ENCODE peak calls at places on chromosomes 13 and 19, in six cellular contexts. F is stomach, I is transverse colon, H is A549, W is ovary, L is upper lobe of left lung. Q is an unnamed sample.
A peak's percentile ranks its signal among the peaks of the same experiment; 100 is the strongest.

GRCh38 chr19:2282062-2282861 is at the start of gene PEAK3:
- DNase-seq in H (no peak), I (peak; percentile 79), W (no peak), F (peak; percentile 67), L (peak; percentile 87), Q (peak; percentile 65)

GRCh38 chr19:55179570-55180484 is at the start of gene SYT5:
- DNase-seq in I (peak; percentile 46), W (peak; percentile 20), L (no peak), F (peak; percentile 40), H (no peak), Q (no peak)

GRCh38 chr19:32195706-32196610 is 149.5 kb upstream of the ZNF507 start:
- DNase-seq in L (no peak), I (no peak), H (no peak), W (no peak), F (no peak), Q (no peak)

GRCh38 chr19:47020992-47021496 is 1.4 kb downstream of the NPAS1 start:
- DNase-seq in F (no peak), I (no peak), L (no peak), H (peak; percentile 65), W (no peak), Q (no peak)

GRCh38 chr19:18523841-18524240 is 2.0 kb upstream of the ELL start:
- DNase-seq in I (no peak), L (no peak), F (no peak), H (no peak), W (no peak), Q (no peak)

GRCh38 chr19:5369962-5370367 is 29.4 kb upstream of the PTPRS start:
- DNase-seq in I (peak; percentile 54), F (peak; percentile 69), W (no peak), L (peak; percentile 34), H (peak; percentile 63), Q (no peak)

GRCh38 chr13:75621147-75621546 is 15.0 kb upstream of the LMO7 start:
- DNase-seq in W (no peak), H (no peak), F (no peak), I (no peak), L (no peak), Q (no peak)

GRCh38 chr13:103695320-103695719 is 629.1 kb upstream of the SLC10A2 start:
- DNase-seq in I (no peak), L (no peak), W (no peak), H (no peak), F (no peak), Q (no peak)

GRCh38 chr19:7505288-7505681 is 10.6 kb upstream of the ZNF358 start:
- DNase-seq in H (no peak), W (no peak), L (no peak), F (no peak), I (peak; percentile 40), Q (no peak)

GRCh38 chr13:32846020-32846451 is 170.2 kb upstream of the KL start:
- DNase-seq in H (no peak), I (no peak), F (no peak), W (no peak), L (no peak), Q (no peak)

GRCh38 chr19:8334458-8335342 is 8.4 kb downstream of the KANK3 start:
- DNase-seq in I (peak; percentile 69), W (no peak), H (peak; percentile 84), L (peak; percentile 63), F (peak; percentile 72), Q (no peak)

GRCh38 chr13:42078113-42078769 is 29.8 kb downstream of the DGKH start:
- DNase-seq in L (no peak), I (no peak), F (no peak), W (no peak), H (peak; percentile 23), Q (no peak)

GRCh38 chr13:27036236-27036981 is 135.2 kb downstream of the USP12 start:
- DNase-seq in F (no peak), I (no peak), W (no peak), L (no peak), H (peak; percentile 41), Q (no peak)

GRCh38 chr13:51714663-51715168 is 89.2 kb downstream of the DHRS12 start:
- DNase-seq in F (no peak), H (peak; percentile 42), L (no peak), I (no peak), W (no peak), Q (no peak)

GRCh38 chr13:102191951-102192461 is 209.8 kb downstream of the FGF14 start:
- DNase-seq in F (no peak), L (no peak), I (no peak), W (no peak), H (no peak), Q (no peak)

GRCh38 chr13:107025991-107026390 is 458.1 kb upstream of the ARGLU1 start:
- DNase-seq in I (no peak), F (no peak), H (no peak), L (peak; percentile 48), W (no peak), Q (no peak)

GRCh38 chr13:95494082-95494681 is 58.3 kb upstream of the CLDN10 start:
- DNase-seq in L (no peak), I (no peak), W (no peak), F (no peak), H (peak; percentile 75), Q (peak; percentile 39)

GRCh38 chr13:100100115-100100879 is 11.4 kb downstream of the PCCA start:
- DNase-seq in W (peak; percentile 60), I (no peak), F (peak; percentile 53), L (no peak), H (peak; percentile 31), Q (peak; percentile 21)

GRCh38 chr19:18274776-18275356 is 614 bp upstream of the IQCN start:
- DNase-seq in F (peak; percentile 89), W (peak; percentile 90), I (peak; percentile 92), L (peak; percentile 85), H (peak; percentile 81), Q (peak; percentile 76)

DNA sequence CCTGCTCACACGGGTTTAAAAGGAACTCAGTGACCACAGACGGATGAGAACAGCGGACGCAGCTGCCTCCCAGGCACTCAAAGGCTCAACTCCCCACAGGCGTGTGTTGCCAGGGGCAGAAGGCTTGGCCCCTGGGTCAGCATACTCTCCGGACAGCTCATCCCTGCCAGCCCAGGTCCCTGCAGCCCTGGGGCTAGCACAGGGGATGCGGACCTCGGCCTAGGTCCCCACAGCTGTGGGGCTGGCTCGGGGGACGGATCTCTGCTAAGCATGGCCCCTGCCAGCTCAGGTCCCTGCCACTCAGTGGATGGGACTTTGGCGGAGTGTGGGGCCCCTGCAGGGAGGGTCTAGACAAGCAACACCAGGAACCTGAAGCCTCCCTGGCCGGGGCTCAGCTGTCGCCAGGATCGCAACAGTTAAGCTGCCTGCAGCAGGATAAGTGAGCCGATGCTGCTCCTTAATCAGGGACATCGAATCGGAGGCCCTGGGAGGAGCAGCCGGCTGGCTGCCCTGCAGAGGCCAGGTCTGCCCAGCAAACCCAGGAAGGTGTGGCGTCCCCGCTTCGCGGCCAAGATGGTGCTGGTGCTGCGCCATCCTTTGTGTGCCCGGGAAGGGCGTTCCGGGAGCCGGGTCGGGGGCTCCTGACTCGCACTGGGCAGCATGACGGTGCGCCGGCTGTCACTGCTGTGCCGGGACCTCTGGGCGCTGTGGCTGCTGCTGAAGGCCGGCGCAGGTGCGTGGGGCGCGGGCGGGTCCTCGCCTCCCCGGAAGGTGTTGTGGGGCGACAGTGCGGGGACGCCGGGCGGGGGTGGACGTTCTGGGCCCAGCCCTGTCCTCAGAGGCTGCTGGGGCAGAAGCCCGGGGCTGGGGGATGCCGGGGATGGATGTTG is 32.5 kb downstream of the MCF2L start:
- DNase-seq in L (peak; percentile 77), W (no peak), H (no peak), F (peak; percentile 68), I (peak; percentile 41), Q (no peak)
- TF ChIP-seq EP300 in L (no peak), W (no peak), H (no peak), F (no peak), I (no peak), Q (no peak)

DNA sequence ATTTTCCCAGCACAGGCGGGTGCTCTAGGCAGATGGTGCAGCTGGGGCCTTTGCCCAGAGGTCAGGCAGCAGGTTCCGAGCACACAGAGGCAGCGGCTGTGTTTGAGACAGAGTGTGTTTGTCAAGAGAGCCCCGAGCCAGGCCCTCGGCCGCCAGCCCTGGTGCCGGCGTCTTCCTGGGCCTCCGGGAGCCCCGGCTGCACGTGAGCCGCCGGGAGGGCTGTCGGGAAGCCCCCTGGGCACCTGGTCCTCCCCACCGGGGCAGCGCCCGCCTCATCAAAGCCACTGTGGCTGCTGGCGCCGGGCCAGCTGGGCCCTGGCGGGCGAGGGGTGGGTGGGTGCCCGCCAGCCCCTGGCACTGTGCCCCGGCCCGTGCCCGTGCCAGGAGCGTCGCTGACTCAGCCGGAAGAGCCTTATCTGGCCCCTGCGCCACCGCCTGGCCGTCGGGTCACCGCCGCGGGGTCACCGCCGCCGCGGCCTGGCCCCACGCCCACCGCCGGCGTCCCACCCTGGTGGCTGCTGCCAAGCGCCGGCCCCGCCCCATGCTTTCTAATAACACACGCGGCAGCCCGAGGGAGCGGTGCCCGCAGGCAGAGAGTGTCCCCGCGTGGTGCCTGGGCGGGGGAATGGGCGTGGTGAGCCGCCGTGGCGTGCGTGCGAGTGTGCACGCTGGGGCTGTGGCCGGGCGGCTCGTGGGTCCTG is 14.9 kb downstream of the ARID3A start:
- DNase-seq in I (peak; percentile 86), W (no peak), F (peak; percentile 92), L (peak; percentile 87), H (peak; percentile 68), Q (peak; percentile 55)
- TF ChIP-seq EP300 in I (no peak), W (no peak), F (no peak), L (no peak), H (no peak), Q (no peak)

GRCh38 chr19:15666883-15667282 is 6.0 kb upstream of the CYP4F12 start:
- DNase-seq in H (no peak), F (peak; percentile 43), W (no peak), L (peak; percentile 25), I (peak; percentile 67), Q (no peak)
- TF ChIP-seq EP300 in H (no peak), F (no peak), W (no peak), L (no peak), I (no peak), Q (no peak)

GRCh38 chr13:60220072-60220471 is 56.3 kb upstream of the DIAPH3 start:
- DNase-seq in I (no peak), H (no peak), W (no peak), L (no peak), F (no peak), Q (no peak)
- TF ChIP-seq EP300 in I (no peak), H (no peak), W (no peak), L (no peak), F (no peak), Q (no peak)

DNA sequence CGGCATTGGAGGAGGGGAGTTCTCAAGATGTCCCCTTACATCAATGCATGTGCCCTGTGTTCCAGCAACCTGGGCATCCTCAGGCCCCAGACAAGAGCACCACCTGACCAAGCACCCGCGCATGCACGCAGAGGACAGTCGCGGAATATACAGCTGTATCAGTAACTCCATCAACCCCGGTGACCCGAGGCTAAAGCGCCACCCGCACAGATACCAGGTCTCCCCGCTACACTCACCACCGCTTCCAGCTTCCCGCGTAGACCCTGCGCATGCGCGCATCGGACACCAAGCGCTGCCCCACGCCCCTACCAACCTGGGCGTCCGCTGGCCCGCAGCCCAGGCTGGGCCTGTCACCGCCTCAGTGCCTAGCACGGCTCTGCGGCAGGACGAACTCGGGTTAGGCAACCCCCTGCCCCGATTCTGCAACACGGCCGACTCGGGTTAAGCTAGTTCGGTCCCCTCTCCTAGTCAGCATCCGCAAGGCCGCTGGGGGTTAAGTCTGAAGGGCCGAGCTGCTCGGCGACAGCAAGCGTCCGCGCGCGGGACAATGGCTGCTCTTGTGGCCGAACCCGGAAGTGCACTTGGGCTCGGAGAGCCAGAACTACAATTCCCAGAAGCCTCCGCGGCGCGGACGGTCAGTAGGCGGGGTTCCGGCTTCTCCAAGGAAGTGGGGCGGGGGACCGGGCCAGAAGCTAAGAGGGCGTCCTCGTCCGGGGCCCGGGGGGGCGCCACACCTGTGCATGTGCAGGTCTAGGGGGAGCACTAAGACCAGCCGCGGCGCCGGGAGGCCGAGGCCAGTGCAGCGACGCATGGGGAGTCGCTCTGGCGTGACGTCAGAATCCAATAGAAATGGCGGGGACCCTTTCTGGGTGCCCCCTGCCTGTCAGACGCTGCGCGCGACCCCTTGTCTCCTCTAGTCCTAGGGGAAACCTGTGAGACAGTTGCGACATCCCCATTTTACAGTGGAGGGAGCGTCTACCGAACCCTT is at the start of gene ZNF180:
- DNase-seq in W (peak; percentile 92), I (peak; percentile 96), L (peak; percentile 96), H (peak; percentile 98), F (peak; percentile 95), Q (peak; percentile 93)
- TF ChIP-seq EP300 in W (no peak), I (no peak), L (no peak), H (no peak), F (no peak), Q (no peak)

Q was measured in tibial nerve.